ENCODE peak calls at places on chromosomes 4 and X, in six cellular contexts. One of them, this sample, is unnamed. For H3K9me3 and H3K27me3, the result is how much of the 10 kb centered on the place peaks cover.

GRCh38 chrX:50691820-50692219 is 122.2 kb downstream of the SHROOM4 start:
- DNase-seq in cardiac muscle cell: peak
- DNase-seq in lung: no peak
- DNase-seq in PC-3: peak
- DNase-seq in psoas muscle: no peak
- DNase-seq in CD8-positive, alpha-beta T cell: no peak
- DNase-seq in this sample: no peak

GRCh38 chr4:8001564-8002355 is 62.1 kb upstream of the AFAP1 start:
- DNase-seq in cardiac muscle cell: no peak
- DNase-seq in lung: no peak
- DNase-seq in PC-3: no peak
- DNase-seq in psoas muscle: peak
- DNase-seq in CD8-positive, alpha-beta T cell: no peak
- DNase-seq in this sample: no peak

GRCh38 chr4:3672465-3672831 is 93.7 kb upstream of the ADRA2C start:
- DNase-seq in cardiac muscle cell: no peak
- DNase-seq in lung: no peak
- DNase-seq in PC-3: no peak
- DNase-seq in psoas muscle: no peak
- DNase-seq in CD8-positive, alpha-beta T cell: no peak
- DNase-seq in this sample: no peak

GRCh38 chr4:118767109-118767508 is 68.8 kb downstream of the SEC24D start:
- DNase-seq in cardiac muscle cell: no peak
- DNase-seq in lung: no peak
- DNase-seq in PC-3: no peak
- DNase-seq in psoas muscle: no peak
- DNase-seq in CD8-positive, alpha-beta T cell: no peak
- DNase-seq in this sample: no peak

GRCh38 chr4:138053601-138054322 is 188.4 kb downstream of the SLC7A11 start:
- DNase-seq in cardiac muscle cell: no peak
- DNase-seq in lung: no peak
- DNase-seq in PC-3: peak
- DNase-seq in psoas muscle: no peak
- DNase-seq in CD8-positive, alpha-beta T cell: no peak
- DNase-seq in this sample: no peak

GRCh38 chrX:23822397-23822796 is 39.4 kb downstream of the SAT1 start:
- DNase-seq in cardiac muscle cell: no peak
- DNase-seq in lung: no peak
- DNase-seq in PC-3: peak
- DNase-seq in psoas muscle: no peak
- DNase-seq in CD8-positive, alpha-beta T cell: no peak
- DNase-seq in this sample: no peak

GRCh38 chrX:151384807-151385206 is 12.2 kb upstream of the VMA21 start:
- DNase-seq in cardiac muscle cell: no peak
- DNase-seq in lung: no peak
- DNase-seq in PC-3: no peak
- DNase-seq in psoas muscle: no peak
- DNase-seq in CD8-positive, alpha-beta T cell: no peak
- DNase-seq in this sample: no peak

GRCh38 chr4:111512081-111512774 is 633.0 kb upstream of the FAM241A start:
- DNase-seq in cardiac muscle cell: no peak
- DNase-seq in lung: no peak
- DNase-seq in PC-3: peak
- DNase-seq in psoas muscle: no peak
- DNase-seq in CD8-positive, alpha-beta T cell: no peak
- DNase-seq in this sample: no peak

GRCh38 chr4:69896530-69897116 is 34.2 kb upstream of the CSN1S1 start:
- DNase-seq in cardiac muscle cell: peak
- DNase-seq in lung: no peak
- DNase-seq in PC-3: peak
- DNase-seq in psoas muscle: no peak
- DNase-seq in CD8-positive, alpha-beta T cell: no peak
- DNase-seq in this sample: no peak

GRCh38 chr4:1501754-1502500 is 95.7 kb upstream of the NKX1-1 start:
- DNase-seq in cardiac muscle cell: no peak
- DNase-seq in lung: no peak
- DNase-seq in PC-3: no peak
- DNase-seq in psoas muscle: no peak
- DNase-seq in CD8-positive, alpha-beta T cell: no peak
- DNase-seq in this sample: no peak

GRCh38 chr4:104099141-104099540 is 379.4 kb upstream of the TACR3 start:
- DNase-seq in cardiac muscle cell: no peak
- DNase-seq in lung: no peak
- DNase-seq in PC-3: no peak
- DNase-seq in psoas muscle: no peak
- DNase-seq in CD8-positive, alpha-beta T cell: no peak
- DNase-seq in this sample: no peak

GRCh38 chr4:185761352-185762235 is 50.4 kb downstream of the SORBS2 start:
- DNase-seq in cardiac muscle cell: no peak
- DNase-seq in lung: no peak
- DNase-seq in PC-3: peak
- DNase-seq in psoas muscle: no peak
- DNase-seq in CD8-positive, alpha-beta T cell: no peak
- DNase-seq in this sample: no peak

GRCh38 chr4:3270141-3270611 is 21.2 kb downstream of the MSANTD1 start:
- DNase-seq in cardiac muscle cell: no peak
- DNase-seq in lung: no peak
- DNase-seq in PC-3: no peak
- DNase-seq in psoas muscle: peak
- DNase-seq in CD8-positive, alpha-beta T cell: no peak
- DNase-seq in this sample: no peak

GRCh38 chr4:27239651-27240050 is 379.0 kb downstream of the STIM2 start:
- DNase-seq in cardiac muscle cell: no peak
- DNase-seq in lung: no peak
- DNase-seq in PC-3: peak
- DNase-seq in psoas muscle: no peak
- DNase-seq in CD8-positive, alpha-beta T cell: no peak
- DNase-seq in this sample: no peak

GRCh38 chr4:48082956-48083355 is 51.1 kb downstream of the TXK start:
- DNase-seq in cardiac muscle cell: no peak
- DNase-seq in lung: no peak
- DNase-seq in PC-3: no peak
- DNase-seq in psoas muscle: no peak
- DNase-seq in CD8-positive, alpha-beta T cell: no peak
- DNase-seq in this sample: no peak

GRCh38 chrX:71859637-71860036 is 51.0 kb upstream of the NHSL2 start:
- DNase-seq in cardiac muscle cell: peak
- DNase-seq in lung: peak
- DNase-seq in PC-3: peak
- DNase-seq in psoas muscle: no peak
- DNase-seq in CD8-positive, alpha-beta T cell: no peak
- DNase-seq in this sample: no peak

GRCh38 chrX:53383376-53384087 is 38.9 kb downstream of the SMC1A start:
- DNase-seq in cardiac muscle cell: no peak
- DNase-seq in lung: no peak
- DNase-seq in PC-3: no peak
- DNase-seq in psoas muscle: no peak
- DNase-seq in CD8-positive, alpha-beta T cell: no peak
- DNase-seq in this sample: no peak

GRCh38 chr4:81460115-81460836 is 11.4 kb downstream of the RASGEF1B start:
- DNase-seq in cardiac muscle cell: no peak
- DNase-seq in lung: no peak
- DNase-seq in PC-3: no peak
- DNase-seq in psoas muscle: no peak
- DNase-seq in CD8-positive, alpha-beta T cell: no peak
- DNase-seq in this sample: no peak

GRCh38 chr4:166896254-166896653 is 338.0 kb downstream of the SPOCK3 start:
- DNase-seq in cardiac muscle cell: no peak
- DNase-seq in lung: no peak
- DNase-seq in PC-3: no peak
- DNase-seq in psoas muscle: no peak
- DNase-seq in CD8-positive, alpha-beta T cell: no peak
- DNase-seq in this sample: no peak

GRCh38 chr4:94489075-94489474 is 37.3 kb downstream of the PDLIM5 start:
- DNase-seq in cardiac muscle cell: no peak
- DNase-seq in lung: no peak
- DNase-seq in PC-3: no peak
- DNase-seq in psoas muscle: no peak
- DNase-seq in CD8-positive, alpha-beta T cell: no peak
- DNase-seq in this sample: no peak

GRCh38 chr4:95061220-95061619 is 303.5 kb downstream of the BMPR1B start:
- DNase-seq in cardiac muscle cell: no peak
- DNase-seq in lung: no peak
- DNase-seq in PC-3: no peak
- DNase-seq in psoas muscle: no peak
- DNase-seq in CD8-positive, alpha-beta T cell: no peak
- DNase-seq in this sample: no peak

GRCh38 chrX:22060451-22060940 is 28.4 kb downstream of the PHEX start:
- DNase-seq in cardiac muscle cell: no peak
- DNase-seq in lung: no peak
- DNase-seq in PC-3: peak
- DNase-seq in psoas muscle: no peak
- DNase-seq in CD8-positive, alpha-beta T cell: no peak
- DNase-seq in this sample: no peak

GRCh38 chr4:184574861-184575260 is 74.4 kb downstream of the CASP3 start:
- DNase-seq in cardiac muscle cell: no peak
- DNase-seq in lung: no peak
- DNase-seq in PC-3: no peak
- DNase-seq in psoas muscle: no peak
- DNase-seq in CD8-positive, alpha-beta T cell: no peak
- DNase-seq in this sample: no peak

GRCh38 chr4:36241771-36242170 is 2.5 kb downstream of the ARAP2 start:
- DNase-seq in cardiac muscle cell: no peak
- DNase-seq in lung: no peak
- DNase-seq in PC-3: no peak
- DNase-seq in psoas muscle: no peak
- DNase-seq in CD8-positive, alpha-beta T cell: no peak
- DNase-seq in this sample: no peak

GRCh38 chrX:18961686-18962085 is 22.2 kb downstream of the PHKA2 start:
- DNase-seq in cardiac muscle cell: no peak
- DNase-seq in lung: no peak
- DNase-seq in PC-3: no peak
- DNase-seq in psoas muscle: no peak
- DNase-seq in CD8-positive, alpha-beta T cell: no peak
- DNase-seq in this sample: no peak

GRCh38 chr4:4387531-4388311 is 819 bp downstream of the NSG1 start:
- DNase-seq in cardiac muscle cell: no peak
- DNase-seq in lung: no peak
- DNase-seq in PC-3: no peak
- DNase-seq in psoas muscle: no peak
- DNase-seq in CD8-positive, alpha-beta T cell: no peak
- DNase-seq in this sample: no peak

GRCh38 chrX:41781500-41781899 is 57.5 kb downstream of the GPR82 start:
- DNase-seq in cardiac muscle cell: peak
- DNase-seq in lung: no peak
- DNase-seq in PC-3: peak
- DNase-seq in psoas muscle: no peak
- DNase-seq in CD8-positive, alpha-beta T cell: no peak
- DNase-seq in this sample: no peak

GRCh38 chr4:126834854-126835253 is 797.9 kb upstream of the INTU start:
- DNase-seq in cardiac muscle cell: no peak
- DNase-seq in lung: no peak
- DNase-seq in PC-3: no peak
- DNase-seq in psoas muscle: no peak
- DNase-seq in CD8-positive, alpha-beta T cell: no peak
- DNase-seq in this sample: no peak
- H3K9me3 ChIP-seq in cardiac muscle cell: under half
- H3K9me3 ChIP-seq in lung: under half
- H3K9me3 ChIP-seq in PC-3: under half
- H3K9me3 ChIP-seq in psoas muscle: under half
- H3K9me3 ChIP-seq in CD8-positive, alpha-beta T cell: under half
- H3K9me3 ChIP-seq in this sample: under half

GRCh38 chr4:37904824-37905223 is 13.9 kb downstream of the TBC1D1 start:
- DNase-seq in cardiac muscle cell: no peak
- DNase-seq in lung: no peak
- DNase-seq in PC-3: no peak
- DNase-seq in psoas muscle: no peak
- DNase-seq in CD8-positive, alpha-beta T cell: no peak
- DNase-seq in this sample: no peak

GRCh38 chr4:37902738-37903693 is 12.1 kb downstream of the TBC1D1 start:
- DNase-seq in cardiac muscle cell: no peak
- DNase-seq in lung: no peak
- DNase-seq in PC-3: no peak
- DNase-seq in psoas muscle: no peak
- DNase-seq in CD8-positive, alpha-beta T cell: no peak
- DNase-seq in this sample: no peak

GRCh38 chr4:37905526-37906169 is 14.8 kb downstream of the TBC1D1 start:
- DNase-seq in cardiac muscle cell: no peak
- DNase-seq in lung: no peak
- DNase-seq in PC-3: no peak
- DNase-seq in psoas muscle: no peak
- DNase-seq in CD8-positive, alpha-beta T cell: no peak
- DNase-seq in this sample: peak

GRCh38 chr4:37903901-37904300 is 13.0 kb downstream of the TBC1D1 start:
- DNase-seq in cardiac muscle cell: no peak
- DNase-seq in lung: no peak
- DNase-seq in PC-3: no peak
- DNase-seq in psoas muscle: no peak
- DNase-seq in CD8-positive, alpha-beta T cell: no peak
- DNase-seq in this sample: no peak

GRCh38 chr4:37902212-37902611 is 11.3 kb downstream of the TBC1D1 start:
- DNase-seq in cardiac muscle cell: no peak
- DNase-seq in lung: no peak
- DNase-seq in PC-3: no peak
- DNase-seq in psoas muscle: no peak
- DNase-seq in CD8-positive, alpha-beta T cell: no peak
- DNase-seq in this sample: no peak
- H3K27me3 ChIP-seq in cardiac muscle cell: under half
- H3K27me3 ChIP-seq in lung: under half
- H3K27me3 ChIP-seq in PC-3: under half
- H3K27me3 ChIP-seq in psoas muscle: under half
- H3K27me3 ChIP-seq in CD8-positive, alpha-beta T cell: under half
- H3K27me3 ChIP-seq in this sample: under half

DNA sequence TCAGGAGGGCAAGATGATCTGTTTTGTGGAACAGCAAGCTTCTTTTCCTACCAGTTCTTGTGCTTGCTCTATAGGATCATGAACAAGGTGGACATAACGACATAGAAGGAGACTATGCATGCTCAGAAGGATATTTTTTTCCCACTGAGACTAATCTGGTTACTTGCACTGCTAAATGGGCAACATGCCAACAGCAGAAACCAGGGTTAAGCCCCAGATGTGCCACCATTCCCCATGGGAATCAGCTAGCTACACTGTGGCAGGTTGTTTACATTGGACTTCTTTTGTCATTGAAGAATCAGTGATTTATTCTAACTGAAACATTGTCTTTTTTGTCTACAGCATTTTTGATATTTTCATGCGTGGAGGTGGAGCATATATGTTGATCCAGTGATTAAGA is 165.6 kb downstream of the C4orf33 start:
- DNase-seq in cardiac muscle cell: no peak
- DNase-seq in lung: no peak
- DNase-seq in PC-3: no peak
- DNase-seq in psoas muscle: no peak
- DNase-seq in CD8-positive, alpha-beta T cell: no peak
- DNase-seq in this sample: no peak
- H3K27ac ChIP-seq in cardiac muscle cell: no peak
- H3K27ac ChIP-seq in lung: no peak
- H3K27ac ChIP-seq in PC-3: no peak
- H3K27ac ChIP-seq in psoas muscle: no peak
- H3K27ac ChIP-seq in CD8-positive, alpha-beta T cell: no peak
- H3K27ac ChIP-seq in this sample: no peak

DNA sequence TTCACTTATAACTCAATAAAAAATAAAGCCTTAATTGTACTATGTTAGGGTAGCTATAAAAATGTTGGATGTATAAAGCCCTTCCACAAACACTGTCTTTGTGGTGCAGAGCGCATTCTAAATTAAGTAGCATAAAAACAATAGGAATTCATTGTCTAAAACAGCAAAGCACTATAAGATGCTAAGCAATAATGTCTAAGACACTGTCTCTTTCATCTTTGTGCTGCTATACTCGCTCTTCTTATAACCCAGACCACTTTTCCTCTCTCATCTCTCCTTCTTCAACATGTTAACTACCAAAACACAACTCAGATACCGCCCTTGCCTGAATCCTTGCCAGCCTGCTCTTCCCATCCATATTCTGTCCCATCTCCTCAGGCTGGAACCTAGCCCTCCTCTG is 170.0 kb downstream of the CENPC start:
- DNase-seq in cardiac muscle cell: no peak
- DNase-seq in lung: no peak
- DNase-seq in PC-3: no peak
- DNase-seq in psoas muscle: no peak
- DNase-seq in CD8-positive, alpha-beta T cell: no peak
- DNase-seq in this sample: no peak
- H3K9me3 ChIP-seq in cardiac muscle cell: under half
- H3K9me3 ChIP-seq in lung: under half
- H3K9me3 ChIP-seq in PC-3: under half
- H3K9me3 ChIP-seq in psoas muscle: under half
- H3K9me3 ChIP-seq in CD8-positive, alpha-beta T cell: under half
- H3K9me3 ChIP-seq in this sample: under half